ENCODE peak calls at places on chromosomes 7 and 10, in ten cellular contexts. I is hepatocyte, W is tibial nerve, J is BJ, F is mesothelial cell of epicardium, D is cardiac fibroblast, A is tibial artery, U is testis, P is cardiac muscle cell, G is epithelial cell of esophagus. O is an unnamed sample.

GRCh38 chr10:77804371-77804770 is 122.2 kb downstream of the DLG5 start:
- DNase-seq in I (no peak), W (no peak), J (no peak), F (no peak), D (no peak), A (no peak), U (no peak), P (no peak), G (no peak), O (no peak)

GRCh38 chr7:149644754-149645153 is 128.6 kb downstream of the ZNF467 start:
- DNase-seq in I (no peak), W (no peak), J (no peak), F (no peak), D (no peak), A (no peak), U (no peak), P (no peak), G (peak; percentile 29), O (no peak)

GRCh38 chr7:30613366-30614325 is 19.0 kb downstream of the GARS1 start:
- DNase-seq in I (no peak), W (no peak), J (no peak), F (no peak), D (peak; percentile 58), A (no peak), U (no peak), P (peak; percentile 22), G (peak; percentile 21), O (no peak)

GRCh38 chr7:98228801-98229200 is 17.6 kb downstream of the BHLHA15 start:
- DNase-seq in I (no peak), W (no peak), J (no peak), F (no peak), D (no peak), A (no peak), U (no peak), P (no peak), G (no peak), O (no peak)

GRCh38 chr10:71077143-71077581 is 135.2 kb upstream of the UNC5B start:
- DNase-seq in I (no peak), W (no peak), J (no peak), F (peak; percentile 36), D (no peak), A (peak; percentile 55), U (peak; percentile 30), P (no peak), G (peak; percentile 74), O (no peak)

GRCh38 chr10:67818323-67818722 is 19.7 kb downstream of the DNAJC12 start:
- DNase-seq in I (peak; percentile 57), W (no peak), J (no peak), F (no peak), D (peak; percentile 74), A (no peak), U (no peak), P (peak; percentile 18), G (peak; percentile 86), O (no peak)

GRCh38 chr7:113087278-113087998 is 811 bp upstream of the GPR85 start:
- DNase-seq in I (peak; percentile 41), W (no peak), J (peak; percentile 79), F (no peak), D (peak; percentile 86), A (no peak), U (no peak), P (peak; percentile 78), G (peak; percentile 80), O (no peak)

GRCh38 chr10:1280436-1281401 is 224.5 kb downstream of the WDR37 start:
- DNase-seq in I (no peak), W (no peak), J (no peak), F (no peak), D (no peak), A (no peak), U (no peak), P (no peak), G (no peak), O (no peak)

GRCh38 chr10:2592533-2592932 is 474.8 kb upstream of the PFKP start:
- DNase-seq in I (no peak), W (no peak), J (no peak), F (no peak), D (no peak), A (no peak), U (no peak), P (no peak), G (no peak), O (no peak)

GRCh38 chr10:22599048-22599561 is 115.3 kb downstream of the PIP4K2A start:
- DNase-seq in I (no peak), W (no peak), J (peak; percentile 50), F (no peak), D (peak; percentile 73), A (no peak), U (no peak), P (peak; percentile 53), G (peak; percentile 44), O (no peak)

GRCh38 chr10:80207768-80208385 is 2.5 kb upstream of the ANXA11 start:
- DNase-seq in I (no peak), W (no peak), J (no peak), F (no peak), D (no peak), A (no peak), U (no peak), P (no peak), G (no peak), O (no peak)

GRCh38 chr10:27319752-27320561 is 79.4 kb upstream of the ACBD5 start:
- DNase-seq in I (peak; percentile 59), W (peak; percentile 58), J (no peak), F (no peak), D (peak; percentile 69), A (peak; percentile 69), U (peak; percentile 54), P (peak; percentile 89), G (peak; percentile 94), O (peak; percentile 23)

GRCh38 chr7:135768990-135769389 is 20.4 kb upstream of the FAM180A start:
- DNase-seq in I (no peak), W (no peak), J (no peak), F (no peak), D (no peak), A (no peak), U (peak; percentile 50), P (no peak), G (no peak), O (peak; percentile 44)

GRCh38 chr7:113331155-113331898 is 213.0 kb upstream of the SMIM30 start:
- DNase-seq in I (peak; percentile 8), W (no peak), J (no peak), F (no peak), D (no peak), A (no peak), U (no peak), P (peak; percentile 0), G (no peak), O (no peak)

DNA sequence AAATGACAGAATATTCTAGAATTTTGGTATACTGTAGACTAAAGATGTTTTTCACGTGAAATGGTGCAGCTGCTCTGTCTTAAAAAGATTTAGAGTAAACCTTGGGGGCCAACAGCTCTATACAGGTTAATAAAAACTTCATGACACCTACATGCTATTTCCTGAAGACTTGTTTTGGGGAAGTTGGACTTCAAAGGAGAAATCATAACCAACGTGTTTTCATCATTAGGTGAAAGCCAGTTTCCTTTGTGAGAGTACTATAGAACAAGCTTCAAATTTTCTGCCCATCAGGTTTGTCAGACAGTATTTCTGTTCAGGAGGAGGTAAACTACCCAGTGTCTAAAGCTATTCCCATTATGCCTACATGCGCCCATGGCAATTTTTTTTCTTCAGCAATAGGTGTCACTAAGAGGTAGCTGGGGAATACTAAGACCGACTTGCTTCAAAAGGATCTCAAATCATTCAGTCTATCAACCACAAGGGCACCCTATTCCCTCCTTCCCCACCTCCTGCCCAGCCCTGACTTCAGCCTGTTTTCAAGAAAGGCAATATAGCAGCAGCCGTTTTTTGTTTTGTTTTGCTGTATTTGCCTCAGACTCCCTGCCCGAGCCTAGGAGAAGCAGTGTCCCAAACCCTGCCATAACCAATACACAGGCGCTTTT is 237.3 kb upstream of the SP8 start:
- DNase-seq in I (no peak), W (no peak), J (no peak), F (no peak), D (no peak), A (no peak), U (no peak), P (no peak), G (no peak), O (no peak)
- TF ChIP-seq CTCF in I (no peak), W (no peak), J (no peak), F (no peak), D (no peak), A (no peak), U (no peak), P (no peak), G (no peak), O (no peak)

GRCh38 chr7:82481499-82482097 is 38.0 kb upstream of the CACNA2D1 start:
- DNase-seq in I (peak; percentile 9), W (no peak), J (no peak), F (no peak), D (peak; percentile 60), A (no peak), U (no peak), P (peak; percentile 46), G (peak; percentile 30), O (no peak)
- TF ChIP-seq CTCF in I (peak; percentile 72), W (peak; percentile 56), J (peak; percentile 71), F (peak; percentile 85), D (peak; percentile 75), A (peak; percentile 66), U (peak; percentile 52), P (peak; percentile 81), G (peak; percentile 64), O (peak; percentile 92)

GRCh38 chr7:45898241-45898640 is 10.0 kb downstream of the IGFBP1 start:
- DNase-seq in I (no peak), W (no peak), J (no peak), F (no peak), D (peak; percentile 73), A (no peak), U (no peak), P (no peak), G (no peak), O (no peak)

GRCh38 chr7:45897042-45897690 is 8.9 kb downstream of the IGFBP1 start:
- DNase-seq in I (no peak), W (no peak), J (no peak), F (no peak), D (peak; percentile 90), A (no peak), U (no peak), P (peak; percentile 86), G (peak; percentile 31), O (no peak)

GRCh38 chr7:45901566-45901965 is 13.3 kb downstream of the IGFBP1 start:
- DNase-seq in I (no peak), W (no peak), J (no peak), F (no peak), D (no peak), A (no peak), U (no peak), P (no peak), G (no peak), O (no peak)

DNA sequence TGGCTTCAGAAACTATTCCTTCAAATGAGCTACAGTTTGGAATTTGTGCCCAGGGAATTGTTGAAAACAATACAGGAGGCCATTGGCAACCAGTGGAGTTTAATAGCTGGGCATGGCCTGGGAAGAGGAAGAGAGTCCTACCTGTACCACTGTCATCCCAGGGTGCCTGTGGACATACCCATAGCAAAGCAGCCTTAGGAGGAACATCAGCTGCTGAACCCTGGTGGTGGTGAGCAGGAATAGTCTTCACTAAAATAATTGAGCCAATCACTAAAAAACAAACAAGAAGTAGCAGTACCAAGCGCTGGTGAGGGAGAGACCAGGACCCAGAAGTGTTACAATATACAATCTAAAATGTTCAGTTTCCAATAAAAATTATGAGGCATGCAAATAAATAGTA is 14.5 kb downstream of the IGFBP1 start:
- DNase-seq in I (no peak), W (no peak), J (no peak), F (no peak), D (no peak), A (no peak), U (no peak), P (no peak), G (no peak), O (no peak)
- TF ChIP-seq CTCF in I (no peak), W (no peak), J (no peak), F (no peak), D (peak; percentile 17), A (no peak), U (no peak), P (peak; percentile 11), G (no peak), O (no peak)

GRCh38 chr7:64634406-64635062 is 31.4 kb upstream of the ZNF107 start:
- DNase-seq in I (no peak), W (no peak), J (no peak), F (no peak), D (no peak), A (no peak), U (no peak), P (no peak), G (no peak), O (no peak)
- TF ChIP-seq CTCF in I (no peak), W (no peak), J (no peak), F (no peak), D (no peak), A (no peak), U (no peak), P (no peak), G (no peak), O (no peak)